ENCODE peak calls at places on chromosomes 2 and 18, in six cellular contexts. V, J, X, F, O and R are unnamed samples.

GRCh38 chr2:122627388-122627787 is 871.9 kb downstream of the TSN start:
- DNase-seq in F (no peak), J (peak; percentile 31), V (no peak), X (no peak), O (no peak), R (no peak)

GRCh38 chr2:37711831-37712230 is 40.4 kb upstream of the CDC42EP3 start:
- DNase-seq in F (no peak), V (no peak), X (no peak), J (peak; percentile 64), O (no peak), R (no peak)

GRCh38 chr2:15782009-15782751 is 158.2 kb upstream of the MYCN start:
- DNase-seq in V (no peak), X (no peak), O (no peak), F (no peak), J (peak; percentile 9), R (no peak)

GRCh38 chr2:3033315-3033714 is 344.3 kb downstream of the EIPR1 start:
- DNase-seq in X (no peak), V (no peak), J (no peak), O (no peak), F (no peak), R (no peak)

GRCh38 chr2:213036836-213037235 is 114.6 kb downstream of the IKZF2 start:
- DNase-seq in O (no peak), V (peak; percentile 21), J (peak; percentile 55), F (no peak), X (no peak), R (no peak)

GRCh38 chr2:119245076-119245840 is 21.6 kb downstream of the STEAP3 start:
- DNase-seq in V (no peak), O (no peak), J (no peak), F (peak; percentile 98), X (no peak), R (no peak)

GRCh38 chr2:166891727-166892126 is 3.4 kb downstream of the XIRP2 start:
- DNase-seq in V (no peak), F (no peak), X (no peak), J (no peak), O (no peak), R (no peak)

GRCh38 chr18:45137089-45137423 is 456.4 kb downstream of the SETBP1 start:
- DNase-seq in O (no peak), F (no peak), V (no peak), J (no peak), X (no peak), R (no peak)

GRCh38 chr18:58310517-58310916 is 266.5 kb downstream of the NEDD4L start:
- DNase-seq in O (no peak), V (no peak), X (no peak), J (no peak), F (peak; percentile 58), R (no peak)

GRCh38 chr2:23627236-23627990 is 242.4 kb downstream of the KLHL29 start:
- DNase-seq in X (no peak), O (no peak), F (no peak), V (no peak), J (no peak), R (no peak)

GRCh38 chr2:11692966-11693521 is 23.0 kb upstream of the NTSR2 start:
- DNase-seq in V (peak; percentile 86), F (peak; percentile 62), X (no peak), O (peak; percentile 42), J (peak; percentile 66), R (no peak)

GRCh38 chr2:48569433-48569832 is 39.5 kb downstream of the STON1 start:
- DNase-seq in F (no peak), J (no peak), O (no peak), V (no peak), X (no peak), R (no peak)

GRCh38 chr18:74459877-74460276 is 2.8 kb upstream of the DIPK1C start:
- DNase-seq in F (no peak), J (no peak), X (no peak), V (no peak), O (no peak), R (no peak)

GRCh38 chr18:34467059-34467458 is 242.3 kb upstream of the NOL4 start:
- DNase-seq in F (no peak), X (no peak), V (no peak), O (no peak), J (peak; percentile 53), R (no peak)

GRCh38 chr2:84741182-84741822 is 139.6 kb downstream of the TRABD2A start:
- DNase-seq in V (peak; percentile 41), F (peak; percentile 14), X (no peak), O (no peak), J (peak; percentile 23), R (no peak)

GRCh38 chr2:23566236-23567142 is 181.5 kb downstream of the KLHL29 start:
- DNase-seq in X (no peak), F (peak; percentile 55), J (peak; percentile 29), O (no peak), V (peak; percentile 42), R (no peak)

GRCh38 chr18:13943338-13943737 is 28.0 kb upstream of the MC2R start:
- DNase-seq in V (no peak), J (no peak), F (no peak), X (no peak), O (no peak), R (no peak)

GRCh38 chr2:61013382-61013781 is 4.1 kb upstream of the PEX13 start:
- DNase-seq in F (no peak), X (no peak), O (no peak), J (no peak), V (no peak), R (no peak)

GRCh38 chr2:75102011-75102410 is 97.3 kb downstream of the TACR1 start:
- DNase-seq in O (no peak), V (no peak), J (peak; percentile 19), F (no peak), X (no peak), R (no peak)

GRCh38 chr18:62741118-62741566 is 25.8 kb downstream of the PHLPP1 start:
- DNase-seq in X (no peak), O (no peak), F (peak; percentile 17), J (peak; percentile 74), V (no peak), R (no peak)

GRCh38 chr2:8427211-8427610 is 254.6 kb upstream of the ID2 start:
- DNase-seq in J (no peak), V (no peak), F (no peak), O (no peak), X (no peak), R (no peak)

GRCh38 chr2:64319930-64320329 is 134.0 kb upstream of the LGALSL start:
- DNase-seq in F (no peak), J (no peak), V (no peak), X (no peak), O (no peak), R (no peak)

GRCh38 chr18:9808530-9809241 is 77.1 kb upstream of the TXNDC2 start:
- DNase-seq in F (peak; percentile 49), O (no peak), X (no peak), J (no peak), V (no peak), R (no peak)

GRCh38 chr2:234690569-234691225 is 193.8 kb upstream of the ARL4C start:
- DNase-seq in J (peak; percentile 47), F (peak; percentile 96), O (peak; percentile 71), X (no peak), V (no peak), R (no peak)

GRCh38 chr2:38037757-38038615 is 38.0 kb downstream of the CYP1B1 start:
- DNase-seq in X (no peak), F (no peak), J (peak; percentile 77), V (no peak), O (peak; percentile 43), R (peak; percentile 39)

GRCh38 chr18:9070212-9070611 is 32.3 kb upstream of the NDUFV2 start:
- DNase-seq in F (no peak), V (no peak), J (no peak), O (no peak), X (no peak), R (no peak)

GRCh38 chr2:162473-163135 is 101.2 kb downstream of the SH3YL1 start:
- DNase-seq in J (no peak), O (no peak), F (no peak), X (no peak), V (no peak), R (no peak)

GRCh38 chr2:113930448-113930847 is 40.6 kb downstream of the ACTR3 start:
- DNase-seq in V (no peak), F (no peak), J (no peak), O (no peak), X (no peak), R (no peak)

GRCh38 chr2:75560768-75561565 is at the start of gene EVA1A:
- DNase-seq in O (peak; percentile 35), V (no peak), X (no peak), J (peak; percentile 74), F (peak; percentile 33), R (no peak)

GRCh38 chr18:7325126-7325430 is 94.2 kb downstream of the LRRC30 start:
- DNase-seq in O (no peak), J (no peak), X (no peak), F (no peak), V (no peak), R (no peak)

GRCh38 chr2:47174731-47175361 is 19.7 kb upstream of the STPG4 start:
- DNase-seq in O (no peak), X (no peak), F (peak; percentile 65), V (peak; percentile 56), J (peak; percentile 56), R (no peak)

GRCh38 chr2:97961534-97961933 is 34.2 kb downstream of the TMEM131 start:
- DNase-seq in O (no peak), J (no peak), V (no peak), X (no peak), F (no peak), R (no peak)

GRCh38 chr18:37495354-37495753 is 70.2 kb downstream of the CELF4 start:
- DNase-seq in J (no peak), O (no peak), F (no peak), V (no peak), X (no peak), R (no peak)

GRCh38 chr2:172642301-172643020 is 86.6 kb downstream of the PDK1 start:
- DNase-seq in X (no peak), V (no peak), F (no peak), O (no peak), J (no peak), R (no peak)

GRCh38 chr2:158403237-158403636 is 53.3 kb downstream of the CCDC148 start:
- DNase-seq in V (no peak), F (no peak), O (no peak), J (no peak), X (no peak), R (no peak)

GRCh38 chr2:182716665-182716990 is 571 bp downstream of the DNAJC10 start:
- DNase-seq in X (peak; percentile 1), F (no peak), O (no peak), J (no peak), V (peak; percentile 59), R (no peak)

GRCh38 chr2:32847734-32848133 is 99.0 kb upstream of the LTBP1 start:
- DNase-seq in J (no peak), X (no peak), O (no peak), F (no peak), V (no peak), R (no peak)

GRCh38 chr2:171523339-171523931 is 1.2 kb downstream of the CYBRD1 start:
- DNase-seq in O (peak; percentile 33), J (peak; percentile 75), F (peak; percentile 71), X (no peak), V (peak; percentile 43), R (peak; percentile 47)

GRCh38 chr2:101107246-101107645 is 43.9 kb downstream of the TBC1D8 start:
- DNase-seq in X (no peak), O (no peak), F (no peak), J (no peak), V (no peak), R (no peak)